ENCODE peak calls at places on chromosomes 11 and 22, in five cellular contexts. One of them, this sample, is unnamed.

GRCh38 chr11:23973244-23973643 is 523.6 kb upstream of the LUZP2 start:
- DNase-seq in transverse colon: no peak
- DNase-seq in D721Med: no peak
- DNase-seq in colonic mucosa: no peak
- DNase-seq in CD4-positive, alpha-beta T cell: no peak
- DNase-seq in this sample: no peak

GRCh38 chr11:118098996-118099837 is 12.5 kb upstream of the SMIM35 start:
- DNase-seq in transverse colon: no peak
- DNase-seq in D721Med: peak; percentile 47
- DNase-seq in colonic mucosa: no peak
- DNase-seq in CD4-positive, alpha-beta T cell: no peak
- DNase-seq in this sample: no peak

GRCh38 chr11:85844439-85845051 is 10.6 kb upstream of the CCDC83 start:
- DNase-seq in D721Med: no peak
- DNase-seq in CD4-positive, alpha-beta T cell: no peak
- DNase-seq in colonic mucosa: no peak
- DNase-seq in transverse colon: no peak
- DNase-seq in this sample: no peak

GRCh38 chr11:65003282-65003681 is 6.5 kb upstream of the BATF2 start:
- DNase-seq in colonic mucosa: no peak
- DNase-seq in CD4-positive, alpha-beta T cell: no peak
- DNase-seq in transverse colon: no peak
- DNase-seq in D721Med: no peak
- DNase-seq in this sample: no peak

GRCh38 chr22:45505991-45506743 is 3.5 kb downstream of the FBLN1 start:
- DNase-seq in colonic mucosa: no peak
- DNase-seq in CD4-positive, alpha-beta T cell: no peak
- DNase-seq in D721Med: no peak
- DNase-seq in transverse colon: no peak
- DNase-seq in this sample: no peak

GRCh38 chr11:69040581-69041260 is 8.0 kb upstream of the TPCN2 start:
- DNase-seq in colonic mucosa: no peak
- DNase-seq in CD4-positive, alpha-beta T cell: no peak
- DNase-seq in transverse colon: no peak
- DNase-seq in D721Med: no peak
- DNase-seq in this sample: no peak

GRCh38 chr11:8608646-8609045 is 14.6 kb upstream of the STK33 start:
- DNase-seq in D721Med: no peak
- DNase-seq in colonic mucosa: no peak
- DNase-seq in CD4-positive, alpha-beta T cell: no peak
- DNase-seq in transverse colon: no peak
- DNase-seq in this sample: no peak

GRCh38 chr11:60208146-60208895 is 25.4 kb upstream of the MS4A6A start:
- DNase-seq in CD4-positive, alpha-beta T cell: no peak
- DNase-seq in D721Med: no peak
- DNase-seq in transverse colon: no peak
- DNase-seq in colonic mucosa: no peak
- DNase-seq in this sample: no peak

GRCh38 chr11:972812-973211 is 47.1 kb downstream of the AP2A2 start:
- DNase-seq in D721Med: no peak
- DNase-seq in colonic mucosa: no peak
- DNase-seq in CD4-positive, alpha-beta T cell: no peak
- DNase-seq in transverse colon: no peak
- DNase-seq in this sample: no peak

GRCh38 chr22:47201186-47201995 is 438.9 kb downstream of the TBC1D22A start:
- DNase-seq in colonic mucosa: peak; percentile 12
- DNase-seq in CD4-positive, alpha-beta T cell: no peak
- DNase-seq in D721Med: no peak
- DNase-seq in transverse colon: no peak
- DNase-seq in this sample: no peak

GRCh38 chr11:33633251-33634003 is 67.2 kb downstream of the C11orf91 start:
- DNase-seq in CD4-positive, alpha-beta T cell: no peak
- DNase-seq in transverse colon: peak; percentile 23
- DNase-seq in D721Med: no peak
- DNase-seq in colonic mucosa: no peak
- DNase-seq in this sample: no peak

GRCh38 chr22:24685804-24686203 is 82.8 kb downstream of the GGT1 start:
- DNase-seq in CD4-positive, alpha-beta T cell: no peak
- DNase-seq in D721Med: no peak
- DNase-seq in colonic mucosa: no peak
- DNase-seq in transverse colon: no peak
- DNase-seq in this sample: no peak

GRCh38 chr11:27524155-27524554 is 17.6 kb upstream of the LIN7C start:
- DNase-seq in CD4-positive, alpha-beta T cell: no peak
- DNase-seq in transverse colon: no peak
- DNase-seq in D721Med: no peak
- DNase-seq in colonic mucosa: no peak
- DNase-seq in this sample: no peak

GRCh38 chr22:47335958-47336357 is 573.5 kb downstream of the TBC1D22A start:
- DNase-seq in CD4-positive, alpha-beta T cell: no peak
- DNase-seq in D721Med: no peak
- DNase-seq in transverse colon: no peak
- DNase-seq in colonic mucosa: no peak
- DNase-seq in this sample: no peak

GRCh38 chr11:102448869-102449224 is 3.7 kb downstream of the TMEM123 start:
- DNase-seq in CD4-positive, alpha-beta T cell: no peak
- DNase-seq in D721Med: no peak
- DNase-seq in transverse colon: no peak
- DNase-seq in colonic mucosa: no peak
- DNase-seq in this sample: no peak

GRCh38 chr11:2798951-2799761 is 86.4 kb downstream of the CDKN1C start:
- DNase-seq in colonic mucosa: peak; percentile 12
- DNase-seq in D721Med: no peak
- DNase-seq in CD4-positive, alpha-beta T cell: no peak
- DNase-seq in transverse colon: peak; percentile 2
- DNase-seq in this sample: no peak

GRCh38 chr22:18032455-18033101 is 8.2 kb upstream of the MICAL3 start:
- DNase-seq in D721Med: no peak
- DNase-seq in transverse colon: no peak
- DNase-seq in CD4-positive, alpha-beta T cell: no peak
- DNase-seq in colonic mucosa: no peak
- DNase-seq in this sample: no peak

DNA sequence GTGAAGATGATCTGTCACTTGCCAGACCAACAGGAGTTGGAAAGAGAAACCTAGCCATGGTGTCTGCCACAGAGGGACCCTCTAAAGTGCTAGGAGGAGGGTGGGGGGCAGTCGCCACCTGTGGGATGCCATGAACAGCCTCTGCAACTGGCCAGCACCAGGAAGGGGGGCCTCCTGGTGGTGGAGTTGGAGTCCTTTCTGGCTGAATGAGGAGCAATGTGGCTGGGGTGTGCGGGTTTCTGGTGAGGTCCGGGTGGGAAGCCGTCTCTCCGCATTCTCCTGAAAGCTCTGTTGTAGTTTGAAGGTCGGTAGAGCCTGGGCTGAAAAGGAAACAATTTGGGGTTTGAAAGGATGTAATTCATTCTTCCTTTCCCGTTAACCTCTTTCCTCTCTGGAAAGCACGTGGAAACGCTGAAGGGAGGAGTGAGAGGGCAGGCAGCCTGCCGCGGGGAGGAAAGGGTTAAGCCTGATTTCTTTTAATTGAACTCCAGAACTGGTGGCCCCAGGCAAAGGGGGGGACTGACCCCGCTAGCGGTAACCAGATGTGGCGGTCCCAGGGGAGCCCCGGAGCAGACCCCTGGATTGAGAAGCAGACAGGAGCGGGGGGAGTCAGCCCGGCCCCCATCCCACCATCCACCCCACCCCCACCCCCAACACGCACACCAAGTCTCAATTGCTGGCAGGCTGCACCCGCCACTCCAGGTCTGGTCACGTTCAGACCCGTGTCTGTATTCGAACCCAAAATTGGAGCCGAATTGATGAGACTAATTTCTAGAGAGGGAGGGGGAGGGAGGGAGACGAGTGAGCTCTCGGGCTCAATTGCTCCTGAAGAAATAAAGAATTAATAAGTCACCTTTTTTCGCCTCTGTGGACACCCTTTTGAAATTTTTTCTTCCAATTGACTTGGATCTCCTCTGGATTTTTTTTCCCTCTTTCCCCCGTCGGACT is 1.8 kb upstream of the FLI1 start:
- DNase-seq in colonic mucosa: no peak
- DNase-seq in CD4-positive, alpha-beta T cell: no peak
- DNase-seq in transverse colon: no peak
- DNase-seq in D721Med: no peak
- DNase-seq in this sample: no peak
- TF ChIP-seq CTCF in colonic mucosa: no peak
- TF ChIP-seq CTCF in CD4-positive, alpha-beta T cell: no peak
- TF ChIP-seq CTCF in transverse colon: no peak
- TF ChIP-seq CTCF in D721Med: no peak
- TF ChIP-seq CTCF in this sample: peak; percentile 33

GRCh38 chr22:35380013-35380412 is 883 bp upstream of the HMOX1 start:
- DNase-seq in transverse colon: peak; percentile 43
- DNase-seq in CD4-positive, alpha-beta T cell: no peak
- DNase-seq in colonic mucosa: peak; percentile 61
- DNase-seq in D721Med: no peak
- DNase-seq in this sample: no peak

GRCh38 chr22:35381424-35381772 is 502 bp downstream of the HMOX1 start:
- DNase-seq in D721Med: no peak
- DNase-seq in CD4-positive, alpha-beta T cell: no peak
- DNase-seq in transverse colon: no peak
- DNase-seq in colonic mucosa: no peak
- DNase-seq in this sample: no peak

GRCh38 chr22:35378547-35379078 is 2.3 kb upstream of the HMOX1 start:
- DNase-seq in transverse colon: no peak
- DNase-seq in CD4-positive, alpha-beta T cell: no peak
- DNase-seq in D721Med: no peak
- DNase-seq in colonic mucosa: no peak
- DNase-seq in this sample: no peak

GRCh38 chr22:35379146-35379993 is 1.5 kb upstream of the HMOX1 start:
- DNase-seq in CD4-positive, alpha-beta T cell: no peak
- DNase-seq in colonic mucosa: peak; percentile 82
- DNase-seq in transverse colon: peak; percentile 73
- DNase-seq in D721Med: no peak
- DNase-seq in this sample: no peak

DNA sequence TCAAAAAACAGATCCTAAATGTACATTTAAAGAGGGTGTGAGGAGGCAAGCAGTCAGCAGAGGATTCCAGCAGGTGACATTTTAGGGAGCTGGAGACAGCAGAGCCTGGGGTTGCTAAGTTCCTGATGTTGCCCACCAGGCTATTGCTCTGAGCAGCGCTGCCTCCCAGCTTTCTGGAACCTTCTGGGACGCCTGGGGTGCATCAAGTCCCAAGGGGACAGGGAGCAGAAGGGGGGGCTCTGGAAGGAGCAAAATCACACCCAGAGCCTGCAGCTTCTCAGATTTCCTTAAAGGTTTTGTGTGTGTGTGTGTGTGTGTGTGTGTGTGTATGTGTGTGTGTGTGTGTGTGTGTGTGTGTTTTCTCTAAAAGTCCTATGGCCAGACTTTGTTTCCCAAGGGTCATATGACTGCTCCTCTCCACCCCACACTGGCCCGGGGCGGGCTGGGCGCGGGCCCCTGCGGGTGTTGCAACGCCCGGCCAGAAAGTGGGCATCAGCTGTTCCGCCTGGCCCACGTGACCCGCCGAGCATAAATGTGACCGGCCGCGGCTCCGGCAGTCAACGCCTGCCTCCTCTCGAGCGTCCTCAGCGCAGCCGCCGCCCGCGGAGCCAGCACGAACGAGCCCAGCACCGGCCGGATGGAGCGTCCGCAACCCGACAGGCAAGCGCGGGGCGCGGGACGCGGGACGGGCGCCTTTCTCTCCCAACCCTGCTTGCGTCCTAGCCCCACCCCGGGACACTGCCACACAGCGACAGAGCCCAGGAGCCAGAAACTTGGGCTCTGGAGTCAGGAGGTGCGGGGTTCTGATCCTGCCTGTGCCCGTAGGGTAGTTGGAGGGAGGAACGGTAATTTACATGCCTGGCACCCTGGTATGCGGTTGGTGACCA is at the start of gene HMOX1:
- DNase-seq in transverse colon: peak; percentile 94
- DNase-seq in colonic mucosa: peak; percentile 94
- DNase-seq in CD4-positive, alpha-beta T cell: peak; percentile 32
- DNase-seq in D721Med: no peak
- DNase-seq in this sample: peak; percentile 43
- TF ChIP-seq CTCF in transverse colon: no peak
- TF ChIP-seq CTCF in colonic mucosa: no peak
- TF ChIP-seq CTCF in CD4-positive, alpha-beta T cell: no peak
- TF ChIP-seq CTCF in D721Med: no peak
- TF ChIP-seq CTCF in this sample: no peak

DNA sequence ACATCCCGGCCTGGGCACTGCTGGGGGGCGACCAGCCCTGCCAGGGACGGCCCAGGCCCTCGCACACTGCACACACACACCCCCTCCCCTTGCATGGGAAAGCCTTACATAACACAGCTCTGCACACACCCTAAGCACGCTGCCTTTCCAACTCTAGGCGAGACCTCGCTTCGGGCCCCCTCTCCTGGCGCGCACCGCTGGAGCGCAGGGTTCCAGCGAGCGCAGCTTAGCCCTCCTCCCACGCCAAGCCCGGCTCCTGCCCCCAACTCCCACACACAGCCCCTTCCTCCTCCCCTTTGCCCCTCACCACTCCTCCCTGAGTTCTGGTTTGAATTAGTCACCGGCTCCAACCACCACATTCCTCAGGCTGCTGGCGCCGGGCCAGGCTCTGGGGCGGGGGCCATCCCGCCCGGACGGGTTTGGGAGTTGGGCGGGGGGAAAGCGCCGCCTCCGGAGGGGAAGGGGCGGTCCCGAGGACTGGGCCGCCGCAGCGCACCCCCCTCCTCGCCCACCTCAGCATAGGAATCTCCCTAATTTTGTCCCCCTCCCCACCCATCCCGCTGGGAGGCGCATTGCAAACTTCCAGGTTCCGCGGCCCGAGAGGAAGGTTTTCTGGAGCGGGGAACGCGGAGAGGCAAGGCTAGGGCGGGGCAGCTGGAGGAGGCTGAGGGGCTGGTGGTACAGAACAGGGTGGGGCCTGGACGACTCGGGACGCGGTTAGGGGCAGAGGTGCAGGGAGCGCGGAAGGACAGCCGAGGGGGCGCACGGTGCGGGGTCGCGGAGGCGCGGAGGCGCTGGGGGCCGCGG is 966 bp downstream of the AHNAK start:
- DNase-seq in D721Med: no peak
- DNase-seq in CD4-positive, alpha-beta T cell: peak; percentile 76
- DNase-seq in transverse colon: peak; percentile 93
- DNase-seq in colonic mucosa: peak; percentile 98
- DNase-seq in this sample: no peak
- TF ChIP-seq CTCF in D721Med: peak; percentile 5
- TF ChIP-seq CTCF in CD4-positive, alpha-beta T cell: no peak
- TF ChIP-seq CTCF in transverse colon: no peak
- TF ChIP-seq CTCF in colonic mucosa: no peak
- TF ChIP-seq CTCF in this sample: peak; percentile 5

GRCh38 chr11:44409558-44410236 is 99.8 kb upstream of the ALX4 start:
- DNase-seq in colonic mucosa: no peak
- DNase-seq in transverse colon: no peak
- DNase-seq in D721Med: no peak
- DNase-seq in CD4-positive, alpha-beta T cell: no peak
- DNase-seq in this sample: no peak

GRCh38 chr11:44404736-44405395 is 94.9 kb upstream of the ALX4 start:
- DNase-seq in colonic mucosa: no peak
- DNase-seq in D721Med: no peak
- DNase-seq in transverse colon: no peak
- DNase-seq in CD4-positive, alpha-beta T cell: no peak
- DNase-seq in this sample: no peak

GRCh38 chr11:44408141-44408540 is 98.2 kb upstream of the ALX4 start:
- DNase-seq in CD4-positive, alpha-beta T cell: no peak
- DNase-seq in colonic mucosa: no peak
- DNase-seq in D721Med: no peak
- DNase-seq in transverse colon: no peak
- DNase-seq in this sample: no peak

GRCh38 chr11:44407211-44407996 is 97.5 kb upstream of the ALX4 start:
- DNase-seq in CD4-positive, alpha-beta T cell: no peak
- DNase-seq in colonic mucosa: no peak
- DNase-seq in transverse colon: no peak
- DNase-seq in D721Med: no peak
- DNase-seq in this sample: no peak

GRCh38 chr11:44409071-44409470 is 99.1 kb upstream of the ALX4 start:
- DNase-seq in D721Med: no peak
- DNase-seq in CD4-positive, alpha-beta T cell: no peak
- DNase-seq in colonic mucosa: no peak
- DNase-seq in transverse colon: no peak
- DNase-seq in this sample: no peak
- TF ChIP-seq CTCF in D721Med: no peak
- TF ChIP-seq CTCF in CD4-positive, alpha-beta T cell: no peak
- TF ChIP-seq CTCF in colonic mucosa: no peak
- TF ChIP-seq CTCF in transverse colon: no peak
- TF ChIP-seq CTCF in this sample: no peak

This sample was measured in GM12864.